ENCODE peak calls at places on chromosome 12, in eight cellular contexts. K, T, Q, I, Y, B, O and L are unnamed samples. For H3K4me1, the result is how much of the 10 kb centered on the place peaks cover.

GRCh38 chr12:22121224-22121623 is 75.2 kb downstream of the CMAS start:
- DNase-seq in O (peak), I (peak), K (no peak), B (no peak), Q (no peak), Y (no peak), T (peak), L (no peak)

GRCh38 chr12:69792533-69792932 is 32.5 kb upstream of the MYRFL start:
- DNase-seq in O (no peak), K (no peak), I (no peak), B (no peak), Y (no peak), T (no peak), Q (no peak), L (no peak)

GRCh38 chr12:38772427-38772826 is 133.0 kb downstream of the CPNE8 start:
- DNase-seq in B (no peak), Y (no peak), K (no peak), T (no peak), I (no peak), Q (no peak), O (no peak), L (no peak)

GRCh38 chr12:25458047-25458552 is 95.0 kb downstream of the LMNTD1 start:
- DNase-seq in Q (peak), K (no peak), T (no peak), B (peak), O (no peak), Y (no peak), I (no peak), L (no peak)

GRCh38 chr12:29773076-29773475 is 10.7 kb downstream of the TMTC1 start:
- DNase-seq in O (no peak), B (no peak), I (no peak), T (no peak), Y (no peak), K (no peak), Q (no peak), L (no peak)

GRCh38 chr12:29133680-29134079 is 15.4 kb upstream of the FAR2 start:
- DNase-seq in I (no peak), T (no peak), K (no peak), B (no peak), O (no peak), Q (no peak), Y (no peak), L (no peak)

GRCh38 chr12:119601877-119602536 is 8.4 kb downstream of the TMEM233 start:
- DNase-seq in K (no peak), B (peak), T (no peak), Y (no peak), I (no peak), Q (no peak), O (no peak), L (no peak)

GRCh38 chr12:52149182-52149641 is 42.6 kb downstream of the KRT80 start:
- DNase-seq in Q (no peak), I (peak), T (no peak), Y (no peak), K (no peak), O (peak), B (no peak), L (peak)

GRCh38 chr12:1297206-1297605 is 297.2 kb downstream of the FBXL14 start:
- DNase-seq in T (no peak), B (no peak), K (no peak), Y (no peak), Q (no peak), O (no peak), I (no peak), L (no peak)

GRCh38 chr12:68336754-68337343 is 4.7 kb upstream of the MDM1 start:
- DNase-seq in I (peak), Q (no peak), T (no peak), K (no peak), B (peak), Y (no peak), O (peak), L (no peak)

GRCh38 chr12:25387136-25388050 is 136.7 kb upstream of the KRAS start:
- DNase-seq in I (peak), B (peak), Y (peak), O (peak), Q (no peak), T (peak), K (peak), L (peak)

GRCh38 chr12:14928946-14929345 is 9.4 kb downstream of the ERP27 start:
- DNase-seq in Q (no peak), I (no peak), Y (no peak), B (no peak), O (no peak), T (peak), K (no peak), L (no peak)

GRCh38 chr12:124913474-124914391 is 717 bp downstream of the UBC start:
- DNase-seq in B (peak), Y (peak), K (peak), Q (peak), I (peak), O (peak), T (peak), L (peak)

GRCh38 chr12:82688035-82688501 is 1.4 kb downstream of the TMTC2 start:
- DNase-seq in I (no peak), Y (no peak), B (peak), K (no peak), Q (no peak), T (no peak), O (no peak), L (no peak)

GRCh38 chr12:52074006-52074405 is 4.2 kb downstream of the ATG101 start:
- DNase-seq in I (no peak), T (no peak), B (no peak), K (no peak), O (no peak), Q (no peak), Y (peak), L (peak)

GRCh38 chr12:56581418-56582145 is 48.5 kb downstream of the BAZ2A start:
- DNase-seq in K (peak), T (no peak), B (no peak), Y (no peak), I (no peak), O (no peak), Q (no peak), L (no peak)

GRCh38 chr12:93829073-93829472 is 151.9 kb downstream of the CRADD start:
- DNase-seq in T (no peak), B (no peak), Y (no peak), K (no peak), I (no peak), O (no peak), Q (peak), L (no peak)

GRCh38 chr12:76927170-76927784 is 48.5 kb upstream of the CSRP2 start:
- DNase-seq in T (peak), K (peak), Y (peak), B (peak), Q (no peak), O (no peak), I (peak), L (no peak)

GRCh38 chr12:9634177-9634803 is 26.6 kb upstream of the KLRB1 start:
- DNase-seq in Y (peak), Q (no peak), K (peak), I (peak), O (no peak), B (peak), T (peak), L (no peak)

GRCh38 chr12:92854344-92854743 is 74.8 kb downstream of the EEA1 start:
- DNase-seq in O (no peak), I (no peak), Y (no peak), T (no peak), B (no peak), K (no peak), Q (no peak), L (no peak)

GRCh38 chr12:48969847-48970701 is 1.5 kb downstream of the WNT10B start:
- DNase-seq in I (no peak), K (peak), Q (no peak), Y (no peak), O (no peak), B (peak), T (peak), L (no peak)

GRCh38 chr12:43309845-43310405 is 242.1 kb downstream of the ADAMTS20 start:
- DNase-seq in T (no peak), Q (no peak), K (no peak), Y (no peak), I (no peak), B (no peak), O (no peak), L (no peak)

GRCh38 chr12:51238510-51239334 is at the start of gene DAZAP2:
- DNase-seq in O (peak), K (peak), I (peak), T (peak), Q (peak), B (peak), Y (peak), L (peak)

GRCh38 chr12:69642531-69642930 is 31.8 kb upstream of the LRRC10 start:
- DNase-seq in T (no peak), B (no peak), K (no peak), I (no peak), O (no peak), Q (no peak), Y (no peak), L (no peak)

GRCh38 chr12:100234591-100235304 is 32.1 kb downstream of the DEPDC4 start:
- DNase-seq in T (peak), B (peak), O (no peak), K (peak), Q (no peak), Y (no peak), I (no peak), L (no peak)

GRCh38 chr12:116551151-116551550 is 8.0 kb upstream of the MAP1LC3B2 start:
- DNase-seq in O (no peak), K (no peak), B (no peak), Y (no peak), Q (no peak), I (no peak), T (no peak), L (no peak)

GRCh38 chr12:120265483-120266179 is at the start of gene PXN:
- DNase-seq in K (peak), O (peak), T (peak), I (peak), Y (peak), Q (no peak), B (peak), L (peak)

GRCh38 chr12:64723630-64724029 is 35.6 kb downstream of the GNS start:
- DNase-seq in B (no peak), K (no peak), T (no peak), O (no peak), I (no peak), Q (no peak), Y (no peak), L (no peak)
- TF ChIP-seq POLR2AphosphoS5 in B (no peak), K (no peak), T (no peak), O (no peak), I (no peak), Q (no peak), Y (no peak), L (no peak)

GRCh38 chr12:31737763-31738162 is 8.9 kb upstream of the AMN1 start:
- DNase-seq in O (no peak), I (no peak), Y (no peak), T (no peak), Q (no peak), B (no peak), K (no peak), L (no peak)
- TF ChIP-seq CTCF in O (no peak), I (no peak), Y (no peak), T (no peak), Q (no peak), B (no peak), K (no peak), L (no peak)

DNA sequence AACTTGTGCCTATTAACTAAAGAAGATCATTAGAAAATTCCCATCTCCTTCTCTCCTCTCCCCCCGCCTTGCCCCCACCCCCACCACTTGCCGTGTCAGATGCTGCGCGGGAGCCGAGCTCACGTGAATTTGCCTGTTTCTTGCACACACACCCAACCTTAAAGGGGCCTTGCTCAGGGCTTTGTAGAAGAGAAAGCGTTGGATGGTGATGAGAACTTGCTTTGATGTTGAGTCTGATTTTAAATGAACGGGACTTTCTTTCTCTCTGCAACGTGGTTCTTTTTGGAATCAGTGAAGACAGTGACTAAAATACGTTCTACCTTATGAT is 172.2 kb upstream of the PARP11 start:
- DNase-seq in I (no peak), Q (peak), T (no peak), Y (no peak), K (no peak), O (no peak), B (no peak), L (no peak)
- H3K4me1 ChIP-seq in I (under half), Q (under half), T (under half), Y (under half), K (under half), O (under half), B (under half), L (under half)

DNA sequence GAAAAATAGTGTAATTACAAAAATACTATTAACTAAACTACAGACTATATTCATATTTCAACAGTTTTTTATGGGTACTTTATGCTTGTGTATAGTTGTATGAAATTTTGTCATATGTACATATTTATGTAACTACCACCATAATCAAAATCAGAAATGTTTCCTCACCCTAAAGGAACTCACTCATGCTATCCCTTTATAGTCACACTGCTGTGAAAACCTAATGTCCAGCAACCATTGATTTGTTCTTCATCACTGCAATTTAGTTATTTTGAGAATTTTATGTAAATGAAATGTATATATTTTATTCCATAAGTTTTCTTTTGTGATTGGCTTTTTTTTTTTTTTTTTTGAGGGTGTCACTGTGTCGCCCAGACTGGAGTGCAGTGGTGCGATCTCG is 278.9 kb upstream of the SLC16A7 start:
- DNase-seq in O (no peak), T (no peak), B (no peak), I (no peak), Q (no peak), K (no peak), Y (no peak), L (no peak)
- TF ChIP-seq POLR2AphosphoS5 in O (no peak), T (no peak), B (no peak), I (no peak), Q (no peak), K (no peak), Y (no peak), L (no peak)

GRCh38 chr12:65603428-65604351 is 220.6 kb upstream of the HMGA2 start:
- DNase-seq in I (peak), O (peak), K (peak), Q (no peak), B (no peak), T (peak), Y (peak), L (no peak)
- TF ChIP-seq CTCF in I (no peak), O (no peak), K (no peak), Q (no peak), B (no peak), T (no peak), Y (no peak), L (no peak)

GRCh38 chr12:89352492-89353187 is at the start of gene DUSP6:
- DNase-seq in I (peak), Y (peak), B (peak), T (peak), K (no peak), Q (peak), O (peak), L (peak)

GRCh38 chr12:89352242-89352491 is 134 bp downstream of the DUSP6 start:
- DNase-seq in Q (no peak), Y (no peak), O (no peak), T (no peak), K (no peak), B (no peak), I (no peak), L (no peak)

GRCh38 chr12:89354630-89354931 is 2.3 kb upstream of the DUSP6 start:
- DNase-seq in I (no peak), T (peak), Y (no peak), Q (no peak), B (no peak), O (no peak), K (no peak), L (no peak)

GRCh38 chr12:89353823-89354629 is 1.7 kb upstream of the DUSP6 start:
- DNase-seq in B (peak), K (no peak), I (peak), Q (no peak), O (peak), Y (peak), T (peak), L (peak)

GRCh38 chr12:89353188-89353822 is 1.0 kb upstream of the DUSP6 start:
- DNase-seq in O (peak), I (peak), Q (no peak), B (peak), K (no peak), Y (peak), T (peak), L (no peak)
- H3K4me1 ChIP-seq in O (under half), I (under half), Q (under half), B (under half), K (under half), Y (under half), T (under half), L (under half)

GRCh38 chr12:64825143-64826011 is 930 bp downstream of the TBC1D30 start:
- DNase-seq in K (no peak), O (no peak), B (peak), T (peak), I (no peak), Q (no peak), Y (peak), L (no peak)

GRCh38 chr12:64824130-64824499 is 332 bp upstream of the TBC1D30 start:
- DNase-seq in T (peak), K (no peak), O (no peak), Q (no peak), I (no peak), Y (no peak), B (no peak), L (no peak)

GRCh38 chr12:64828713-64829112 is 4.3 kb downstream of the TBC1D30 start:
- DNase-seq in B (no peak), O (no peak), Q (no peak), K (no peak), I (no peak), Y (no peak), T (no peak), L (no peak)

GRCh38 chr12:64824500-64825142 is at the start of gene TBC1D30:
- DNase-seq in O (no peak), T (peak), Q (no peak), K (peak), Y (no peak), I (no peak), B (peak), L (no peak)

DNA sequence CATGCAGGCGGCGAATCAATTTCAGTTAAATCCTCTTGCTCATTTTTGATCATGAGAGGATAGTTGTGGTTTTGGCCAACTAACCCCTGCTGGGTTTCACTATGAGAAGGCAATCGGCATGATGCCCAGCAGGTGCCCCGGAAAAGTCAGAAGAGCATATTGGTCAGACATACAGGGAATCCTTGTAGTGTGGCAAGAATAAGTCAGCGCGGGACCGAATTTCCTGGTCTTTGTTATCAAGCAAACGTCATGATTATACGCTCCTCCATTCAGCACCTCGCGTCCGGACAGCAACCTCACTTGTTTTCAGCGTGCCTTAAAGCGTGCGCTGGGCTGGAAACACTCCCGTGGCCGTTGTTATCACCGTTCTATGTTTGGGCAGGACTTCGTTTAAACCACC is 1.8 kb downstream of the TBC1D30 start:
- DNase-seq in Q (no peak), I (peak), Y (peak), T (peak), B (peak), K (peak), O (no peak), L (no peak)
- TF ChIP-seq POLR2AphosphoS5 in Q (no peak), I (no peak), Y (no peak), T (no peak), B (no peak), K (no peak), O (no peak), L (no peak)

GRCh38 chr12:46131729-46132128 is 137.1 kb downstream of the SLC38A1 start:
- DNase-seq in I (no peak), Q (no peak), O (no peak), Y (no peak), K (no peak), T (peak), B (no peak), L (no peak)
- TF ChIP-seq CTCF in I (no peak), Q (no peak), O (peak), Y (no peak), K (peak), T (peak), B (no peak), L (no peak)

DNA sequence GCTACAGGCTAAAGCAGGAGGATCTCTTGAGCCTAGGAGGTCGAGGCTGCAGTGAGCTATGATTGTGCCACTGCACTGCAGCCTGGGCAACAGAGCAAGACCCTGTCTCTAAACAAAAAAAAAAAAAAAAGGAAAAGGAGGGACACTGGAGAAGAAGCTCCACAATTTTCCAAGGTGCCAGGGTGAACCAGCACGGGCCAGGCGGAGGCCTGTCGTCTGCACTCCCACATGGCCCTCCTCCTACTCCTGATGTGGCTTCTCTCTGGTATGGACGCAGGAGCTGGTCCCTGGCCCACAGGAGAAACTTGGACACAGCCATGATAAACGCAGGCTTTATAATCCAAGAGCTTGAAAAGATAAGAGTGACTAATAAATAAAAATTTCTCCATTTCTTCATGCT is 341.2 kb downstream of the CACNA1C start:
- DNase-seq in O (no peak), I (no peak), T (no peak), K (no peak), B (no peak), Y (no peak), Q (no peak), L (no peak)
- H3K4me1 ChIP-seq in O (half or more), I (under half), T (under half), K (under half), B (under half), Y (under half), Q (under half), L (under half)

DNA sequence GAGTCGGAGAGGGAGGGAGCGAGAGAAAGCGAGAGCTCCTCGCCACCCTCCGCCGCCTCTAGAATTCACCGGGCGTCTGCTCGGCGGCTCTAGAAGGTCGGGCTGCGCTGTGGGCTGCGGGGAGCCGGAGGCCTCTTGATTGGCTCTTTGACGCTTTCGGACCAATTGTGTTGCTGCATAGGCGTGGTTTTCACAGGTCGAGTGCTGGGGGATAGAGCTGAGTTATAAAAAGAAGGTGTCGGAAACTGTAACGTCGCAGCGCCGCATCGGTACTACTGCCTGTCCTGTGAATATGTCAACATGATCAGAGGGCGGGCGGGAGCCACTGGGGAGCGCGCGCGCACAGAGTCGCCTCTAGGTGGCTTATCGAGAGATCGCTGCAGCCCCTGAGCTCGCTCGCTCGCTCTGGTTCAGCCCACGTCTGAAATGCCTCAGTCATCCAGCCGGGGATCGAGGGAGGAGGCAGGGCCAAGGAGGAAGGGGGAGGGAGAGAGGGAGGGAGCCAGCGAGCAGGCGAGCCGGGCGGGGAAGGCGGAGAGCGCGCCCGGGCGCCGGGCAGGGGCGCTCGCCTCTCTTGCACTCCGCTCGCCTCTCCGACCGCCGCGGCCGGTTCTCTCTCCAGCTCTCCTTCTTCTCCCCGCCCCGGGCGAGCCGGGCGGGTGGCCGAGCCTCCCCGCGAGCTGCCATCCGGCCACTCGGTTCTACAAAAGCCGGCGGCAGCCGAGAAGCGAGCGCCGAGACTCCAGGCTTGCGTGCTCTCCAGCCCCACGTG is at the start of gene TBX3:
- DNase-seq in Q (peak), B (peak), K (peak), O (peak), T (peak), Y (peak), I (peak), L (peak)
- TF ChIP-seq POLR2AphosphoS5 in Q (peak), B (peak), K (no peak), O (peak), T (no peak), Y (peak), I (peak), L (peak)